ENCODE peak calls at places on chromosomes 3 and 15, in eight cellular contexts. C, B, F, T, Y, G, A and W are unnamed samples. For H3K9me3, the result is how much of the 10 kb centered on the place peaks cover.

GRCh38 chr3:139110072-139110830 is 65.6 kb upstream of the PRR23C start:
- DNase-seq in C (no peak), B (no peak), F (no peak), T (no peak), Y (no peak), G (peak), A (no peak), W (no peak)

GRCh38 chr3:100880845-100881244 is 112.4 kb downstream of the ABI3BP start:
- DNase-seq in C (no peak), B (no peak), F (no peak), T (no peak), Y (no peak), G (no peak), A (peak), W (no peak)

GRCh38 chr3:160931474-160931873 is 173.7 kb downstream of the B3GALNT1 start:
- DNase-seq in C (no peak), B (no peak), F (no peak), T (no peak), Y (no peak), G (no peak), A (no peak), W (no peak)

GRCh38 chr3:177069514-177070329 is 127.6 kb downstream of the TBL1XR1 start:
- DNase-seq in C (no peak), B (no peak), F (no peak), T (no peak), Y (peak), G (no peak), A (peak), W (no peak)

GRCh38 chr3:4834403-4834866 is 144.8 kb upstream of the BHLHE40 start:
- DNase-seq in C (peak), B (no peak), F (no peak), T (no peak), Y (no peak), G (no peak), A (peak), W (peak)

GRCh38 chr3:15989419-15989818 is 185.1 kb upstream of the GALNT15 start:
- DNase-seq in C (no peak), B (no peak), F (no peak), T (no peak), Y (no peak), G (no peak), A (peak), W (no peak)

GRCh38 chr15:49741721-49742120 is 120.9 kb downstream of the DTWD1 start:
- DNase-seq in C (no peak), B (no peak), F (no peak), T (no peak), Y (no peak), G (no peak), A (no peak), W (no peak)

GRCh38 chr3:143222505-143222904 is 102.9 kb downstream of the CHST2 start:
- DNase-seq in C (no peak), B (no peak), F (no peak), T (no peak), Y (no peak), G (no peak), A (no peak), W (no peak)

GRCh38 chr3:157786216-157786615 is 283.0 kb upstream of the VEPH1 start:
- DNase-seq in C (no peak), B (no peak), F (no peak), T (no peak), Y (no peak), G (no peak), A (peak), W (no peak)

GRCh38 chr3:65339160-65339559 is 651.4 kb upstream of the ADAMTS9 start:
- DNase-seq in C (no peak), B (no peak), F (no peak), T (no peak), Y (no peak), G (no peak), A (no peak), W (no peak)

GRCh38 chr3:33115024-33115768 is 1.4 kb downstream of the CRTAP start:
- DNase-seq in C (no peak), B (peak), F (peak), T (peak), Y (peak), G (no peak), A (peak), W (peak)

GRCh38 chr3:129983561-129983960 is 9.0 kb downstream of the TRH start:
- DNase-seq in C (no peak), B (no peak), F (no peak), T (no peak), Y (no peak), G (no peak), A (no peak), W (no peak)

GRCh38 chr3:56940989-56941388 is 119.5 kb upstream of the SPATA12 start:
- DNase-seq in C (no peak), B (no peak), F (no peak), T (no peak), Y (no peak), G (no peak), A (no peak), W (no peak)

GRCh38 chr15:48186271-48186670 is 5.2 kb upstream of the CTXN2 start:
- DNase-seq in C (no peak), B (no peak), F (no peak), T (no peak), Y (no peak), G (no peak), A (no peak), W (no peak)

GRCh38 chr3:189041482-189042090 is 130.2 kb upstream of the TPRG1 start:
- DNase-seq in C (peak), B (peak), F (peak), T (peak), Y (peak), G (peak), A (peak), W (no peak)

GRCh38 chr15:79837846-79838245 is 59.0 kb downstream of the MTHFS start:
- DNase-seq in C (no peak), B (no peak), F (no peak), T (no peak), Y (no peak), G (no peak), A (no peak), W (no peak)

GRCh38 chr3:129060276-129061076 is at the start of gene GP9:
- DNase-seq in C (no peak), B (no peak), F (no peak), T (no peak), Y (no peak), G (no peak), A (no peak), W (no peak)

GRCh38 chr3:73086071-73086494 is 24.6 kb downstream of the EBLN2 start:
- DNase-seq in C (no peak), B (peak), F (peak), T (peak), Y (peak), G (no peak), A (peak), W (no peak)

GRCh38 chr3:37693791-37694194 is 167.9 kb upstream of the CTDSPL start:
- DNase-seq in C (no peak), B (no peak), F (no peak), T (no peak), Y (no peak), G (peak), A (no peak), W (no peak)

GRCh38 chr15:83066761-83067637 is at the start of gene BTBD1:
- DNase-seq in C (peak), B (peak), F (peak), T (peak), Y (peak), G (peak), A (peak), W (peak)

GRCh38 chr3:157429703-157430102 is 6.9 kb upstream of the PTX3 start:
- DNase-seq in C (no peak), B (no peak), F (no peak), T (no peak), Y (peak), G (no peak), A (peak), W (no peak)

GRCh38 chr15:45660231-45660979 is 25.6 kb downstream of the SQOR start:
- DNase-seq in C (no peak), B (no peak), F (no peak), T (no peak), Y (no peak), G (no peak), A (peak), W (no peak)

GRCh38 chr15:94119215-94119815 is 112.0 kb upstream of the MCTP2 start:
- DNase-seq in C (no peak), B (peak), F (no peak), T (peak), Y (no peak), G (no peak), A (no peak), W (no peak)

GRCh38 chr3:144677118-144677517 is 705.5 kb downstream of the DIPK2A start:
- DNase-seq in C (no peak), B (no peak), F (no peak), T (no peak), Y (peak), G (no peak), A (peak), W (no peak)

GRCh38 chr3:41224120-41224806 is 25.0 kb downstream of the CTNNB1 start:
- DNase-seq in C (no peak), B (no peak), F (no peak), T (no peak), Y (no peak), G (no peak), A (peak), W (no peak)

GRCh38 chr15:67824157-67824899 is 981 bp upstream of the SKOR1 start:
- DNase-seq in C (no peak), B (no peak), F (no peak), T (no peak), Y (no peak), G (no peak), A (no peak), W (peak)

GRCh38 chr15:67884514-67885225 is 44.8 kb upstream of the RNU6-1 start:
- DNase-seq in C (peak), B (peak), F (peak), T (peak), Y (peak), G (peak), A (peak), W (peak)

GRCh38 chr15:42104095-42104891 is 9.9 kb upstream of the PLA2G4D start:
- DNase-seq in C (no peak), B (no peak), F (no peak), T (no peak), Y (no peak), G (no peak), A (no peak), W (no peak)

GRCh38 chr15:29734917-29735572 is 87.2 kb downstream of the TJP1 start:
- DNase-seq in C (no peak), B (no peak), F (no peak), T (no peak), Y (no peak), G (no peak), A (peak), W (no peak)

GRCh38 chr3:54445630-54446029 is 323.3 kb downstream of the CACNA2D3 start:
- DNase-seq in C (no peak), B (no peak), F (no peak), T (no peak), Y (no peak), G (no peak), A (no peak), W (no peak)

GRCh38 chr3:11434017-11434526 is 161.9 kb downstream of the ATG7 start:
- DNase-seq in C (no peak), B (no peak), F (no peak), T (peak), Y (peak), G (no peak), A (peak), W (no peak)

GRCh38 chr3:65436580-65436979 is 602.1 kb downstream of the MAGI1 start:
- DNase-seq in C (no peak), B (peak), F (no peak), T (no peak), Y (peak), G (no peak), A (no peak), W (no peak)

GRCh38 chr3:24690777-24691176 is 196.1 kb upstream of the THRB start:
- DNase-seq in C (no peak), B (no peak), F (no peak), T (no peak), Y (no peak), G (no peak), A (no peak), W (no peak)

GRCh38 chr15:27086146-27086545 is 115.2 kb downstream of the GABRG3 start:
- DNase-seq in C (no peak), B (peak), F (no peak), T (no peak), Y (no peak), G (no peak), A (no peak), W (no peak)

GRCh38 chr15:96107922-96108321 is 222.6 kb upstream of the NR2F2 start:
- DNase-seq in C (no peak), B (no peak), F (no peak), T (no peak), Y (no peak), G (no peak), A (peak), W (no peak)

DNA sequence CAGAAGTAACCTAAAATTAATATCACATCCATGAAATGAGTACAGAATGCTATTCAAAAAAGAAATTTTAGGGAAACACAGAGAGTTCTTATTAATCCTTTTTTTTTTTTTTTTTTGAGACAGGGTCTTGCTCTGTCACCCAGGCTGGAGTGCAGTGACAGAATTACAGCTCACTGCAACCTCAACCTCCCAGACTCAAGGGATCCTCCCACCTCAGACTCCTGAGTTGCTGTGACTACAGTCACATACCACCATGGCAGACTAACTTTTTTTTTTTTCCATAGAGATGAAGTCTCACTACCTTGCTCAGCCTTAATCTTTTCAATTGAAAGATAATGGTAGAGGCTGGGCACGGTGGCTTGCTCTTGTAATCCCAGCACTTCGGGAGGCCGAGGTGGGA is 6.3 kb upstream of the CRTC3 start:
- DNase-seq in C (no peak), B (no peak), F (no peak), T (no peak), Y (no peak), G (no peak), A (no peak), W (no peak)
- H3K9me3 ChIP-seq in C (under half), B (under half), F (under half), T (under half), Y (under half), G (under half), A (under half), W (under half)

GRCh38 chr15:25062551-25063430 is 108.0 kb downstream of the SNRPN start:
- DNase-seq in C (no peak), B (no peak), F (no peak), T (no peak), Y (no peak), G (no peak), A (no peak), W (no peak)

GRCh38 chr15:25059698-25060471 is 105.1 kb downstream of the SNRPN start:
- DNase-seq in C (no peak), B (no peak), F (no peak), T (no peak), Y (no peak), G (peak), A (no peak), W (no peak)

GRCh38 chr15:25061808-25062550 is 107.2 kb downstream of the SNRPN start:
- DNase-seq in C (no peak), B (no peak), F (no peak), T (no peak), Y (no peak), G (no peak), A (no peak), W (no peak)

GRCh38 chr15:25060472-25060803 is 105.7 kb downstream of the SNRPN start:
- DNase-seq in C (no peak), B (no peak), F (no peak), T (no peak), Y (no peak), G (peak), A (no peak), W (no peak)

GRCh38 chr15:25060996-25061620 is 106.3 kb downstream of the SNRPN start:
- DNase-seq in C (no peak), B (no peak), F (no peak), T (no peak), Y (no peak), G (peak), A (no peak), W (no peak)
- H3K9me3 ChIP-seq in C (half or more), B (under half), F (half or more), T (half or more), Y (half or more), G (half or more), A (half or more), W (under half)

GRCh38 chr3:136898954-136899353 is 36.9 kb downstream of the NCK1 start:
- DNase-seq in C (no peak), B (no peak), F (no peak), T (no peak), Y (peak), G (no peak), A (peak), W (no peak)
- H3K9me3 ChIP-seq in C (under half), B (under half), F (under half), T (under half), Y (under half), G (under half), A (under half), W (under half)

DNA sequence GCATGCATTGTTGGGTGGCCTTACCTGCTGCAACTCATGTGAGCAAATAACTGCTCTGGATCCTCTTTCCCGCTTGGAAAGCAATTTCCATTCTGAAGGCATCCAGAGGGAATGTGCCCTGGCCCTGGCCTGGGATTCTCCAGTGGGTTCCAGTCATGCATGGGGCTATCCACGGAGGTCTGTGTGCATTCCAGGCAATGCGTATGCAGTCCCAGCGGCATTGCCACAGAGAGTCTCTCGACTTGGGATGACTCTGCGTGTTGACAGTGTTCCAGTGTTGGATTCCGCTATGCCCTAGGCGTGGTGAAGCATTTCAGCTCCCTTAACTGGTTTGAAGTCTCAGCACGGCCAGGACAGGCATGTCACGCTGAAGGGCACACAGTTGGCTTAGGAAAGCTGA is 113.9 kb downstream of the SNRPN start:
- DNase-seq in C (no peak), B (no peak), F (no peak), T (no peak), Y (no peak), G (no peak), A (no peak), W (no peak)
- H3K9me3 ChIP-seq in C (half or more), B (under half), F (half or more), T (half or more), Y (half or more), G (half or more), A (half or more), W (half or more)

DNA sequence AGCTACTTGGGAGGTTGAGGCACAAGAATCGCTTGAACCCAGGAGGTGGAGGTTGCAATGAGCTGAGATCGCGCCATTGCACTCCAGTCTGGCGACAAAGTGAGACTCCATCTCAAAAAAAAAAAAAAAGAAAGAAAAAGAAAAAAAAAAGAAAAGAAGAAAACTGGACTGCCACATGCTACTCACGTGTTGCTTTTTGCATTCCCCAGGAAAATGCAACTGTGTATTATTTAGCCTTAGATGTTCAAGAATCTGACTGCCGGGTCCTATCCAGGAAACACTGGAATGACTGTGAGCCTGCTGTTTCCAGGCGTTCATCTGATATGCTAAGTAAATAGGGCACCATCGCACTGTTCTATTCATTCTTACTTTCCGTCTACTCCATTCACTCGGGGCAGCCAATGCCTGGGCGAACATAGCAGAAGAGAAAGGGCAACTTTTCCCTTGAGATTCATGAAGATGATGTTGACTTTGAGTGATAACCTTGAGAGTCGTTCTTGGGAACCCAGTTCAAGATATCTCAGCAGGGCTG is 21.4 kb downstream of the HRG start:
- DNase-seq in C (no peak), B (no peak), F (no peak), T (no peak), Y (peak), G (no peak), A (no peak), W (no peak)
- H3K9me3 ChIP-seq in C (under half), B (under half), F (under half), T (under half), Y (under half), G (under half), A (under half), W (under half)